ENCODE peak calls at places on chromosomes 11 and 22, in seven cellular contexts. A is uterus, L is adrenal gland, V is sigmoid colon, Q is tibial nerve, E is lower leg skin, G is HCT116. K is an unnamed sample.

GRCh38 chr22:39815882-39816395 is 77.6 kb downstream of the ENTHD1 start:
- DNase-seq in Q (no peak), E (no peak), A (no peak), G (no peak), L (no peak), V (no peak), K (no peak)

GRCh38 chr11:93063101-93063500 is 93.7 kb downstream of the MTNR1B start:
- DNase-seq in V (no peak), Q (no peak), G (no peak), L (no peak), E (no peak), A (no peak), K (no peak)

GRCh38 chr11:119066481-119066880 is 1.1 kb upstream of the VPS11 start:
- DNase-seq in A (no peak), L (no peak), E (no peak), G (no peak), Q (no peak), V (no peak), K (no peak)

GRCh38 chr11:69293819-69294505 is at the start of gene MYEOV:
- DNase-seq in V (no peak), Q (no peak), L (peak; percentile 61), G (peak; percentile 88), E (no peak), A (no peak), K (peak; percentile 50)

GRCh38 chr22:17797721-17798559 is 23.7 kb upstream of the BID start:
- DNase-seq in Q (no peak), L (no peak), G (no peak), A (no peak), V (no peak), E (no peak), K (no peak)

GRCh38 chr11:27183672-27184457 is 143.2 kb downstream of the BBOX1 start:
- DNase-seq in G (peak; percentile 51), L (peak; percentile 80), Q (peak; percentile 88), V (peak; percentile 74), E (no peak), A (peak; percentile 70), K (no peak)

GRCh38 chr22:28034760-28035401 is 115.8 kb upstream of the PITPNB start:
- DNase-seq in G (no peak), A (peak; percentile 81), L (peak; percentile 91), E (peak; percentile 88), Q (peak; percentile 76), V (peak; percentile 92), K (no peak)

GRCh38 chr22:50546326-50547230 is 879 bp downstream of the KLHDC7B start:
- DNase-seq in V (no peak), E (no peak), Q (no peak), G (no peak), A (no peak), L (no peak), K (no peak)

GRCh38 chr11:77547863-77548551 is 41.7 kb upstream of the AQP11 start:
- DNase-seq in E (no peak), A (peak; percentile 41), L (peak; percentile 59), G (peak; percentile 37), V (no peak), Q (peak; percentile 38), K (peak; percentile 37)

GRCh38 chr22:19990609-19991394 is 25.8 kb downstream of the ARVCF start:
- DNase-seq in L (no peak), Q (no peak), A (no peak), V (no peak), E (no peak), G (no peak), K (no peak)

GRCh38 chr11:10386861-10387208 is 68.2 kb upstream of the AMPD3 start:
- DNase-seq in G (no peak), V (no peak), A (no peak), Q (no peak), E (no peak), L (no peak), K (no peak)

GRCh38 chr11:13487661-13488030 is 8.2 kb downstream of the PTH start:
- DNase-seq in V (no peak), G (peak; percentile 8), Q (no peak), E (no peak), A (no peak), L (no peak), K (peak; percentile 8)

GRCh38 chr11:14386895-14387480 is 28.0 kb upstream of the RRAS2 start:
- DNase-seq in L (peak; percentile 29), V (no peak), G (no peak), E (no peak), Q (no peak), A (no peak), K (no peak)

GRCh38 chr11:64745523-64746328 is 1.8 kb upstream of the RASGRP2 start:
- DNase-seq in G (no peak), A (peak; percentile 93), Q (peak; percentile 54), L (peak; percentile 79), E (peak; percentile 96), V (peak; percentile 97), K (peak; percentile 93)

GRCh38 chr11:62627718-62628117 is 5.9 kb upstream of the B3GAT3 start:
- DNase-seq in L (no peak), A (no peak), V (no peak), Q (no peak), G (no peak), E (no peak), K (no peak)

GRCh38 chr11:62622476-62622875 is 690 bp upstream of the B3GAT3 start:
- DNase-seq in V (no peak), Q (no peak), L (no peak), E (no peak), G (no peak), A (no peak), K (no peak)

GRCh38 chr11:62621027-62621566 is 689 bp downstream of the B3GAT3 start:
- DNase-seq in A (no peak), L (no peak), V (no peak), E (no peak), Q (no peak), G (no peak), K (no peak)

GRCh38 chr11:62621567-62622470 is at the start of gene B3GAT3:
- DNase-seq in V (peak; percentile 99), G (peak; percentile 99), A (peak; percentile 98), L (peak; percentile 99), E (peak; percentile 100), Q (peak; percentile 96), K (peak; percentile 97)
- TF ChIP-seq POLR2A in V (peak; percentile 76), G (peak; percentile 55), A (peak; percentile 93), L (peak; percentile 65), E (no peak), Q (peak; percentile 86), K (peak; percentile 80)

DNA sequence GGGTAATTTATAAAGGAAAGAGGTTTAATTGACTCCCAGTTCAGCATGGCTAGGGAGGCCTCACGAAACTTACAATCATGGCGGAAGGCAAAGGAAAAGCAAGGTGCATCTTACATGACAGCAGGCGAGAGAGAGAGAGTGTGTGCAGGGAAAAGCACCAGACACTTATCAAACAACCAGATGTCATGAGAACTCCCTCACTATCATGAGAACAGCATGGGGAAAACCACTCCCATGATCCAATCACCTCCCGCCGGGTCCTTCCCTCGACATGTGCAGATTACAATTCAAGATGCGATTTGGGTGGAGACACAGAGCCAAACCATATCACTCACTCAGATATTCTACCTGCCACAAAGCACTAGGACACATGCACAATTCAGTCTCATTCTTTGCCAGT is 48.1 kb upstream of the HMGXB4 start:
- DNase-seq in Q (no peak), A (no peak), L (no peak), G (no peak), E (peak; percentile 37), V (no peak), K (no peak)
- TF ChIP-seq POLR2A in Q (no peak), A (no peak), L (no peak), G (no peak), E (no peak), V (no peak), K (no peak)

GRCh38 chr22:36256474-36256873 is 3.5 kb downstream of the APOL1 start:
- DNase-seq in L (no peak), G (no peak), A (no peak), V (no peak), E (no peak), Q (no peak), K (no peak)

GRCh38 chr22:36249160-36249559 is 3.8 kb upstream of the APOL1 start:
- DNase-seq in G (no peak), E (no peak), Q (no peak), A (no peak), V (no peak), L (no peak), K (no peak)

GRCh38 chr22:36257308-36257707 is 4.4 kb downstream of the APOL1 start:
- DNase-seq in A (no peak), E (no peak), L (no peak), V (no peak), Q (no peak), G (no peak), K (no peak)

GRCh38 chr22:36253523-36254490 is 874 bp downstream of the APOL1 start:
- DNase-seq in E (no peak), A (peak; percentile 73), G (no peak), Q (peak; percentile 68), L (peak; percentile 49), V (peak; percentile 86), K (no peak)

GRCh38 chr22:36252754-36253522 is at the start of gene APOL1:
- DNase-seq in G (no peak), V (peak; percentile 85), E (no peak), A (peak; percentile 78), Q (peak; percentile 45), L (peak; percentile 39), K (peak; percentile 24)
- TF ChIP-seq POLR2A in G (no peak), V (no peak), E (no peak), A (peak; percentile 53), Q (peak; percentile 14), L (no peak), K (peak; percentile 13)

GRCh38 chr11:2398664-2399355 is 1.7 kb upstream of the TSSC4 start:
- DNase-seq in G (no peak), E (no peak), A (no peak), L (no peak), Q (no peak), V (no peak), K (no peak)

GRCh38 chr11:2400761-2401435 is 348 bp downstream of the TSSC4 start:
- DNase-seq in Q (no peak), L (no peak), A (no peak), G (no peak), V (no peak), E (no peak), K (no peak)

GRCh38 chr11:2401436-2401984 is 960 bp downstream of the TSSC4 start:
- DNase-seq in Q (no peak), V (no peak), G (no peak), E (no peak), A (no peak), L (no peak), K (no peak)

GRCh38 chr11:2399488-2400068 is 972 bp upstream of the TSSC4 start:
- DNase-seq in G (no peak), V (no peak), Q (no peak), E (peak; percentile 94), L (no peak), A (no peak), K (peak; percentile 50)

DNA sequence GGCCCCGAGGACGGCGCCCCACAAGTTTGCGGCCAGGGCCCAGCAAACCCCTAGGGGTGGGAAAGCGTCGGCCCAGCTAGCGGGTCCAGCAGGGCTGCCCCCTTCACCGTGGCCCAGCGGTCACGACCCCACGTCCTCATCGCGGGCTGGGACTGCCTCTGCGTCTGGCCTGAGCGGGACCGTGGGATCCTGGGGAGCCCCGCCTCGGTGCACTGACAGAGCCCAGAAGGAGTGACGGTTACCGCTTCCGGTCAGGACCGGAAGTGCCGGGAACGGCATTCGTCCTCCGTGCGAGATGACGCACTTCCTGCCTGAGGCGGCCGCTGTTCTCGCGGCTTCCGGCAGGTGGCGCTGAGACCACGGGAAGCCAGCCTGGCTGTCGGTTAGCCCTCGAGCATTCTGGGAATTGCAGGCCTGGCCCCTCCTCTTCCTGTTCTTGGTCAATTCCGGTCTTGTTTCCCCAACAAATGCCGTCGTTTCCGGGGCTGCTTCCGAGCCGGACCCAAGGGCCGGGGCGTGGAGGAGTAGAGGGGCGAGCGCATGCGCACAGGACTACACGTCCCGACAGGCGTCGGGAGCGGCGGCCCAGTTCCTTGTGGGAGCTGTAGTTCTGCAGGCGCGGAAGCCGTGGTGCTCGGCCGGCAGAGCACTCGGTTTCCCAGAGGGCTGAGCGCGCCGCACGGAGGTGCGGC is at the start of gene TSSC4:
- DNase-seq in V (peak; percentile 100), G (peak; percentile 100), L (peak; percentile 100), E (peak; percentile 100), A (peak; percentile 100), Q (peak; percentile 99), K (peak; percentile 99)
- TF ChIP-seq POLR2A in V (peak; percentile 93), G (peak; percentile 32), L (peak; percentile 91), E (no peak), A (peak; percentile 92), Q (peak; percentile 85), K (peak; percentile 78)

K was measured in H54.